ENCODE peak calls at places on chromosome 11, in four cellular contexts. One of them, this sample, is unnamed.
A peak's percentile ranks its signal among the peaks of the same experiment; 100 is the strongest.

GRCh38 chr11:59145534-59145933 is 2.9 kb downstream of the FAM111A start:
- DNase-seq in A549: no peak
- DNase-seq in thyroid gland: no peak
- DNase-seq in GM20000: no peak
- DNase-seq in this sample: no peak

GRCh38 chr11:65790104-65790901 is 3.4 kb downstream of the OVOL1 start:
- DNase-seq in A549: no peak
- DNase-seq in thyroid gland: no peak
- DNase-seq in GM20000: no peak
- DNase-seq in this sample: no peak

GRCh38 chr11:13606701-13607100 is 61.8 kb upstream of the FAR1 start:
- DNase-seq in A549: no peak
- DNase-seq in thyroid gland: no peak
- DNase-seq in GM20000: no peak
- DNase-seq in this sample: no peak

GRCh38 chr11:26947379-26947844 is 46.5 kb upstream of the FIBIN start:
- DNase-seq in A549: peak; percentile 2
- DNase-seq in thyroid gland: peak; percentile 65
- DNase-seq in GM20000: no peak
- DNase-seq in this sample: no peak

GRCh38 chr11:112540261-112540660 is 279.6 kb upstream of the PLET1 start:
- DNase-seq in A549: no peak
- DNase-seq in thyroid gland: no peak
- DNase-seq in GM20000: no peak
- DNase-seq in this sample: no peak

GRCh38 chr11:102451041-102451692 is 1.4 kb downstream of the TMEM123 start:
- DNase-seq in A549: no peak
- DNase-seq in thyroid gland: no peak
- DNase-seq in GM20000: no peak
- DNase-seq in this sample: no peak

GRCh38 chr11:2474059-2474901 is 29.5 kb downstream of the KCNQ1 start:
- DNase-seq in A549: no peak
- DNase-seq in thyroid gland: peak; percentile 32
- DNase-seq in GM20000: no peak
- DNase-seq in this sample: no peak

GRCh38 chr11:34565417-34566208 is 52.0 kb upstream of the ELF5 start:
- DNase-seq in A549: peak; percentile 37
- DNase-seq in thyroid gland: no peak
- DNase-seq in GM20000: peak; percentile 50
- DNase-seq in this sample: no peak

GRCh38 chr11:26865703-26866102 is 128.2 kb upstream of the FIBIN start:
- DNase-seq in A549: no peak
- DNase-seq in thyroid gland: no peak
- DNase-seq in GM20000: no peak
- DNase-seq in this sample: no peak

GRCh38 chr11:108027057-108027456 is 18.4 kb downstream of the CUL5 start:
- DNase-seq in A549: peak; percentile 13
- DNase-seq in thyroid gland: no peak
- DNase-seq in GM20000: no peak
- DNase-seq in this sample: no peak

GRCh38 chr11:11636671-11637070 is 14.9 kb upstream of the GALNT18 start:
- DNase-seq in A549: no peak
- DNase-seq in thyroid gland: no peak
- DNase-seq in GM20000: no peak
- DNase-seq in this sample: no peak

GRCh38 chr11:97732011-97732632 is 1288.6 kb upstream of the CNTN5 start:
- DNase-seq in A549: no peak
- DNase-seq in thyroid gland: no peak
- DNase-seq in GM20000: no peak
- DNase-seq in this sample: no peak

GRCh38 chr11:18111005-18111404 is 5.1 kb upstream of the SAAL1 start:
- DNase-seq in A549: no peak
- DNase-seq in thyroid gland: no peak
- DNase-seq in GM20000: no peak
- DNase-seq in this sample: no peak

GRCh38 chr11:2557381-2557780 is 112.6 kb downstream of the KCNQ1 start:
- DNase-seq in A549: no peak
- DNase-seq in thyroid gland: no peak
- DNase-seq in GM20000: no peak
- DNase-seq in this sample: no peak

GRCh38 chr11:13229136-13229535 is 48.5 kb upstream of the BMAL1 start:
- DNase-seq in A549: no peak
- DNase-seq in thyroid gland: no peak
- DNase-seq in GM20000: no peak
- DNase-seq in this sample: no peak

GRCh38 chr11:122979815-122980656 is 1.6 kb downstream of the BSX start:
- DNase-seq in A549: no peak
- DNase-seq in thyroid gland: no peak
- DNase-seq in GM20000: peak; percentile 22
- DNase-seq in this sample: no peak

GRCh38 chr11:102115557-102115956 is 5.3 kb downstream of the YAP1 start:
- DNase-seq in A549: peak; percentile 85
- DNase-seq in thyroid gland: no peak
- DNase-seq in GM20000: no peak
- DNase-seq in this sample: no peak

GRCh38 chr11:134856371-134856971 is 444.4 kb upstream of the B3GAT1 start:
- DNase-seq in A549: no peak
- DNase-seq in thyroid gland: no peak
- DNase-seq in GM20000: no peak
- DNase-seq in this sample: no peak

GRCh38 chr11:45264839-45265515 is 21.2 kb downstream of the SYT13 start:
- DNase-seq in A549: peak; percentile 88
- DNase-seq in thyroid gland: no peak
- DNase-seq in GM20000: no peak
- DNase-seq in this sample: no peak

GRCh38 chr11:124643605-124644425 is 21.2 kb downstream of the TBRG1 start:
- DNase-seq in A549: no peak
- DNase-seq in thyroid gland: no peak
- DNase-seq in GM20000: no peak
- DNase-seq in this sample: no peak

GRCh38 chr11:4181780-4182721 is 87.5 kb downstream of the RRM1 start:
- DNase-seq in A549: peak; percentile 78
- DNase-seq in thyroid gland: peak; percentile 66
- DNase-seq in GM20000: peak; percentile 69
- DNase-seq in this sample: no peak

GRCh38 chr11:60485987-60486386 is 6.6 kb upstream of the MS4A12 start:
- DNase-seq in A549: peak; percentile 37
- DNase-seq in thyroid gland: no peak
- DNase-seq in GM20000: peak; percentile 89
- DNase-seq in this sample: no peak

DNA sequence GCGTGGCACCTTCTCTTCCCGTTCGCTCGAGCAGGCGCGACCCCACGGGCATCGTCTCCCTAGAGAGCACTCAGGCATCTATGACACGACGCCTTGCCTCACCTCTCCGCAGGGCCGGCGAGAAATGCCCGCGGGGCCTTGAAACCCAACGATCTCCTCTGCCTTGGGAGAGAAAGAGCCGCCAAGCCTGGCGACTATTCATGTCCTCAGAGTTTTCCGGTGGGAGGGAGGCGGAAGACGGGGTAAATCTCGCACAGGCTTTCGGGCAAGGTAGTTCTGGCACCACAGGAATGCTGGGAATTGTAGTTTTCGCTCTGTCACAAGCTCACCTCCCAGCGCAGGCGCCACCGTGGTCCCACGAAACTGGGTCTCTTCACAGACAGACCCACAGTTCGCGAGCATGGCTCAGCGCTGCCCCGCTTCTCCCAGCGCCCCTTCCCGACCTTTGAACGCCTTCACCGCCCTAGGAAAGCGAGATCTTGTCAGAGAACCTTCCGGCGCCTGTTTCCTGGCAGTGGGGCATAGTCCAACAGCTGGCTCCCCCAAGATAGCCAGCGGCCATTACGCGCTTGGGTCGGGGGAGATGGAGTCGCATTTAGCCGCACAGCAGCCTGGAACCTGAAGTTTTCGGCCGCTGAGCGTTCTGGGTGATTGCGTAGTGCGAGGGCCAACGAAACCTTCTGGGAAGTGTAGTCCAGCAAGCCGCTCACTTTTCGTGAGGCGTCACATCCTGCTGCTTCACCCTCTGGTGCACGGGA is at the start of gene CCDC90B:
- DNase-seq in A549: peak; percentile 98
- DNase-seq in thyroid gland: peak; percentile 97
- DNase-seq in GM20000: peak; percentile 88
- DNase-seq in this sample: peak; percentile 75
- TF ChIP-seq CTCF in A549: peak; percentile 57
- TF ChIP-seq CTCF in thyroid gland: peak; percentile 36
- TF ChIP-seq CTCF in GM20000: peak; percentile 45
- TF ChIP-seq CTCF in this sample: no peak

GRCh38 chr11:61762798-61763197 is 10.4 kb downstream of the MYRF start:
- DNase-seq in A549: no peak
- DNase-seq in thyroid gland: no peak
- DNase-seq in GM20000: no peak
- DNase-seq in this sample: peak; percentile 67

GRCh38 chr11:61763930-61764605 is 11.6 kb downstream of the MYRF start:
- DNase-seq in A549: no peak
- DNase-seq in thyroid gland: no peak
- DNase-seq in GM20000: no peak
- DNase-seq in this sample: no peak

GRCh38 chr11:61765550-61766253 is 13.3 kb downstream of the MYRF start:
- DNase-seq in A549: no peak
- DNase-seq in thyroid gland: no peak
- DNase-seq in GM20000: no peak
- DNase-seq in this sample: no peak

GRCh38 chr11:61766353-61766841 is 14.0 kb downstream of the MYRF start:
- DNase-seq in A549: peak; percentile 44
- DNase-seq in thyroid gland: no peak
- DNase-seq in GM20000: no peak
- DNase-seq in this sample: no peak

DNA sequence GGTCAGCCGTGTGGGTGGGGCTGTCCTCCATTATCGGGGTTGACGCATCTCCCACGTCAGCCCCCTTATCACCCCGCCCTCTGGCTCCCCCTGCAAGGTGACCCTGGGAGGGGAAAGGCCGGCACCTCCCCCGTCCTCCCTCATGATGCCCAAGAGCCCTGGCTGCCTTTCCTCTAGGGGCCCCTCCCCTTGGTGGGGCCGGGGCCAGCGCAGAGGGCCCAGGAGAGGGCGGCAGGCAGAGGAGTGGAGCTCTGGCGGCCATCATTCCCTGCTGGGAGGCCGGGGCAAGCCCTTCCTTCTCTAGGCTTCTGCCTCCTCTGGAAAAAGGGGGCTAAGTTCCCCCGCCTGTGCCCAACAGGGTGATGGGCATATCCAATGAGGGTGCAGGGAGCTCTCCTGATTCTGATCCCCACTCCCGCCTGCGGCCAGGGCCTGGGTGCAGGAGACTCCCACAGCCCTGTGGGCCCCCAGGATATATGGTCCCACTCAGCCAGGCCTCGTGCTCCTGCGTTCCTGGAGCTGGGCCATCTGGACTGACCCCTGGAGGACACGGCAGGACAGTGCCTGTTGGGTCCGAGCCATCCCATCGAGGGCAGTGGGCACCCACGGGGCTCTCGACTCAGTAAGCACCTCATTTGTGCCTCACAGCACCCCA is 12.3 kb downstream of the MYRF start:
- DNase-seq in A549: no peak
- DNase-seq in thyroid gland: no peak
- DNase-seq in GM20000: no peak
- DNase-seq in this sample: no peak
- TF ChIP-seq CTCF in A549: no peak
- TF ChIP-seq CTCF in thyroid gland: no peak
- TF ChIP-seq CTCF in GM20000: no peak
- TF ChIP-seq CTCF in this sample: no peak

GRCh38 chr11:57276857-57277505 is 39.9 kb upstream of the APLNR start:
- DNase-seq in A549: no peak
- DNase-seq in thyroid gland: no peak
- DNase-seq in GM20000: no peak
- DNase-seq in this sample: no peak

GRCh38 chr11:57276169-57276854 is 39.3 kb upstream of the APLNR start:
- DNase-seq in A549: no peak
- DNase-seq in thyroid gland: no peak
- DNase-seq in GM20000: no peak
- DNase-seq in this sample: no peak

GRCh38 chr11:57275582-57275981 is 38.5 kb upstream of the APLNR start:
- DNase-seq in A549: no peak
- DNase-seq in thyroid gland: no peak
- DNase-seq in GM20000: no peak
- DNase-seq in this sample: no peak

GRCh38 chr11:57273448-57274058 is 36.5 kb upstream of the APLNR start:
- DNase-seq in A549: no peak
- DNase-seq in thyroid gland: no peak
- DNase-seq in GM20000: no peak
- DNase-seq in this sample: no peak

DNA sequence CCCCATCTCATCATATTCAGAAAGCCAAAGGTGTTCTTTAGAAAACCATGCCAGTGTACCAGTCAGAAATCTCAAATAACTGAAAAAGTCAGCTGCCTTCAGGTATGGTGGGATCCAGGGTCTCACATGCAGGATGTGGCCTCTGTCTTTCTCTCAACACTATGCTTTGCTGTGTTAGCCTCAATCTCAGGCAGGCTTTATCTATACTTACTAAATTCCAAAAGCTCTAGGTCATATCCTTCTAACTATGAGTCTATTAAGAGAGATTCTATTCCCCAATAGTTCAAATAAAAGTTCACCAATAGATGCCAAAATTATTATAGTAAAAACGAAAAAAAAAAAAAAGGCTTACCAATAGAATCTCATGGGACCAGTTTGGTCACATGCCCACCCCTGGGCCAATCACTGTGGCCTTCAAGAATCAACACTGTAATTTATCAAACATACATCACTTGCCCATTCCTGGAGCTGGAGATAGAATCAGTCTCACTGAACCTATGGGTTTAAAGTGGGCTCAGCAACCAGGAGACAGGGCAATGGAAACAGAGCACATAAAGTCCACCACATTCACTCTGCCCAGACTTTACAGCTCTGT is 38.0 kb upstream of the APLNR start:
- DNase-seq in A549: no peak
- DNase-seq in thyroid gland: no peak
- DNase-seq in GM20000: no peak
- DNase-seq in this sample: no peak
- TF ChIP-seq CTCF in A549: no peak
- TF ChIP-seq CTCF in thyroid gland: no peak
- TF ChIP-seq CTCF in GM20000: no peak
- TF ChIP-seq CTCF in this sample: no peak

GRCh38 chr11:120695426-120695825 is 183.9 kb downstream of the GRIK4 start:
- DNase-seq in A549: no peak
- DNase-seq in thyroid gland: no peak
- DNase-seq in GM20000: no peak
- DNase-seq in this sample: no peak

GRCh38 chr11:120698918-120699317 is 187.4 kb downstream of the GRIK4 start:
- DNase-seq in A549: no peak
- DNase-seq in thyroid gland: no peak
- DNase-seq in GM20000: no peak
- DNase-seq in this sample: no peak

GRCh38 chr11:120694706-120695105 is 183.2 kb downstream of the GRIK4 start:
- DNase-seq in A549: no peak
- DNase-seq in thyroid gland: no peak
- DNase-seq in GM20000: no peak
- DNase-seq in this sample: no peak

DNA sequence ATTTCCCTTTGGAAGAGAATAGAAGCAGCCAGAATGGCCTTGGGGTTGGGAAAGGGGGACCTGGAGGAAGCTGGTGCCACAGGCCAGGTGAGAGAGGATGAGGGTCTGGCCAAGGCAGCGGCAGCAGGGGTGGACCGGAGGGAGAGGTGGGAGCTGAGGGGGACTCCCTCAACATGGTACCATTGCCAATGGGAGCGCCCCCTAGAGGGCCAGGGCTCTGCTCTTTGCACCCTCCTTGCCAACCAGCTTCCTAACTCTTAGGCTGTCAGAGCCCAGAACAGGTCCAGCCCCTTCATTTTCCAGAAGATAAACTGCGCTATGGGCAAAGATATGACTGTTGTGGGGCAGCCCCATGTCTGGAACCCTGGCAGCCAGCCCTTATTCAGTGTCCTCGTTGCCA is 185.0 kb downstream of the GRIK4 start:
- DNase-seq in A549: no peak
- DNase-seq in thyroid gland: no peak
- DNase-seq in GM20000: no peak
- DNase-seq in this sample: no peak
- TF ChIP-seq CTCF in A549: no peak
- TF ChIP-seq CTCF in thyroid gland: no peak
- TF ChIP-seq CTCF in GM20000: peak; percentile 7
- TF ChIP-seq CTCF in this sample: no peak